ENCODE peak calls at places on chromosomes 11 and 22, in five cellular contexts. One of them, this sample, is unnamed.

GRCh38 chr11:104432981-104433380 is 269.0 kb upstream of the PDGFD start:
- DNase-seq in mesendoderm: no peak
- DNase-seq in ovary: no peak
- DNase-seq in thyroid gland: no peak
- DNase-seq in heart right ventricle: no peak
- DNase-seq in this sample: no peak

GRCh38 chr11:3867209-3868071 is 12.0 kb downstream of the STIM1 start:
- DNase-seq in mesendoderm: peak
- DNase-seq in thyroid gland: peak
- DNase-seq in ovary: no peak
- DNase-seq in heart right ventricle: peak
- DNase-seq in this sample: peak

GRCh38 chr11:721913-722811 is 16.1 kb downstream of the EPS8L2 start:
- DNase-seq in ovary: no peak
- DNase-seq in mesendoderm: no peak
- DNase-seq in thyroid gland: no peak
- DNase-seq in heart right ventricle: no peak
- DNase-seq in this sample: no peak

GRCh38 chr11:113201055-113201818 is 113.1 kb upstream of the TTC12 start:
- DNase-seq in heart right ventricle: no peak
- DNase-seq in mesendoderm: peak
- DNase-seq in ovary: no peak
- DNase-seq in thyroid gland: no peak
- DNase-seq in this sample: peak

GRCh38 chr22:23242473-23243001 is 62.2 kb downstream of the BCR start:
- DNase-seq in mesendoderm: peak
- DNase-seq in thyroid gland: no peak
- DNase-seq in ovary: no peak
- DNase-seq in heart right ventricle: no peak
- DNase-seq in this sample: no peak

GRCh38 chr22:22692707-22693530 is 48.5 kb downstream of the GGTLC2 start:
- DNase-seq in ovary: peak
- DNase-seq in heart right ventricle: peak
- DNase-seq in thyroid gland: peak
- DNase-seq in mesendoderm: peak
- DNase-seq in this sample: peak

GRCh38 chr11:126781942-126782341 is 218.6 kb downstream of the KIRREL3 start:
- DNase-seq in thyroid gland: no peak
- DNase-seq in mesendoderm: peak
- DNase-seq in ovary: no peak
- DNase-seq in heart right ventricle: no peak
- DNase-seq in this sample: no peak

GRCh38 chr11:102614485-102614884 is 10.6 kb downstream of the MMP20 start:
- DNase-seq in heart right ventricle: no peak
- DNase-seq in ovary: no peak
- DNase-seq in mesendoderm: peak
- DNase-seq in thyroid gland: no peak
- DNase-seq in this sample: no peak

GRCh38 chr11:279966-280761 is 2.0 kb downstream of the NLRP6 start:
- DNase-seq in heart right ventricle: peak
- DNase-seq in mesendoderm: no peak
- DNase-seq in thyroid gland: peak
- DNase-seq in ovary: peak
- DNase-seq in this sample: no peak

GRCh38 chr22:20111045-20111688 is 4.7 kb upstream of the RANBP1 start:
- DNase-seq in heart right ventricle: peak
- DNase-seq in thyroid gland: no peak
- DNase-seq in mesendoderm: peak
- DNase-seq in ovary: no peak
- DNase-seq in this sample: no peak

GRCh38 chr11:44942029-44942710 is 8.5 kb downstream of the TP53I11 start:
- DNase-seq in thyroid gland: no peak
- DNase-seq in mesendoderm: no peak
- DNase-seq in ovary: no peak
- DNase-seq in heart right ventricle: no peak
- DNase-seq in this sample: no peak

GRCh38 chr11:123672568-123672967 is 18.1 kb upstream of the SCN3B start:
- DNase-seq in thyroid gland: no peak
- DNase-seq in heart right ventricle: no peak
- DNase-seq in ovary: no peak
- DNase-seq in mesendoderm: no peak
- DNase-seq in this sample: no peak

GRCh38 chr11:14029971-14030531 is 67.5 kb downstream of the SPON1 start:
- DNase-seq in mesendoderm: no peak
- DNase-seq in ovary: peak
- DNase-seq in heart right ventricle: peak
- DNase-seq in thyroid gland: peak
- DNase-seq in this sample: peak

GRCh38 chr11:13009476-13009920 is 382 bp downstream of the RASSF10 start:
- DNase-seq in heart right ventricle: no peak
- DNase-seq in mesendoderm: no peak
- DNase-seq in ovary: no peak
- DNase-seq in thyroid gland: no peak
- DNase-seq in this sample: no peak

GRCh38 chr11:68340784-68341556 is 28.6 kb downstream of the LRP5 start:
- DNase-seq in heart right ventricle: no peak
- DNase-seq in ovary: no peak
- DNase-seq in thyroid gland: no peak
- DNase-seq in mesendoderm: no peak
- DNase-seq in this sample: no peak

GRCh38 chr11:70596091-70596490 is 197.8 kb downstream of the CTTN start:
- DNase-seq in ovary: no peak
- DNase-seq in mesendoderm: no peak
- DNase-seq in thyroid gland: no peak
- DNase-seq in heart right ventricle: no peak
- DNase-seq in this sample: no peak

GRCh38 chr11:46826310-46827044 is 19.6 kb downstream of the CKAP5 start:
- DNase-seq in mesendoderm: peak
- DNase-seq in heart right ventricle: peak
- DNase-seq in ovary: peak
- DNase-seq in thyroid gland: peak
- DNase-seq in this sample: peak

GRCh38 chr22:48354082-48354481 is 1473.6 kb downstream of the BRD1 start:
- DNase-seq in mesendoderm: no peak
- DNase-seq in thyroid gland: no peak
- DNase-seq in heart right ventricle: no peak
- DNase-seq in ovary: no peak
- DNase-seq in this sample: no peak

DNA sequence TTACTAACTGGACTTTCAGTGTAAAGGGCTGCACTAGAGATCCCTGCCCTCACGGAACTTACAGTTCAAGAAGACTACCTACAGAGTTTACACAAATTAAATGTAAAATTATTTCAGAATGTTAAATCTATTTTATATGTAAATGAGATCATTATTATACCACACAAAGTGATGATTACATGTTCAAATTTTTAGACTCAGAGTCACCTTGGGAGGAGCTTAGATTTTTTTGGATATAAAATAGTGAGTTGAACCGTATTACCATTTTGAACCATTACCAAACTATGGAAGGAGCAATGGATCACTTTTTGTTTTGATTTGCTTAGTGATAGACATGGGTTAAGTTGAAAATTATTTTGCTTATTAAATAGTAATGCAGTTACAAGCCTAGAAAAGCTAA is 1.6 kb downstream of the IPO7 start:
- DNase-seq in heart right ventricle: no peak
- DNase-seq in ovary: no peak
- DNase-seq in thyroid gland: no peak
- DNase-seq in mesendoderm: no peak
- DNase-seq in this sample: no peak
- H3K27ac ChIP-seq in heart right ventricle: no peak
- H3K27ac ChIP-seq in ovary: no peak
- H3K27ac ChIP-seq in thyroid gland: no peak
- H3K27ac ChIP-seq in mesendoderm: no peak
- H3K27ac ChIP-seq in this sample: no peak

GRCh38 chr22:40463017-40463631 is 92.7 kb downstream of the SGSM3 start:
- DNase-seq in ovary: no peak
- DNase-seq in mesendoderm: no peak
- DNase-seq in thyroid gland: no peak
- DNase-seq in heart right ventricle: no peak
- DNase-seq in this sample: no peak
- H3K4me3 ChIP-seq in ovary: no peak
- H3K4me3 ChIP-seq in mesendoderm: no peak
- H3K4me3 ChIP-seq in thyroid gland: no peak
- H3K4me3 ChIP-seq in heart right ventricle: no peak
- H3K4me3 ChIP-seq in this sample: no peak

DNA sequence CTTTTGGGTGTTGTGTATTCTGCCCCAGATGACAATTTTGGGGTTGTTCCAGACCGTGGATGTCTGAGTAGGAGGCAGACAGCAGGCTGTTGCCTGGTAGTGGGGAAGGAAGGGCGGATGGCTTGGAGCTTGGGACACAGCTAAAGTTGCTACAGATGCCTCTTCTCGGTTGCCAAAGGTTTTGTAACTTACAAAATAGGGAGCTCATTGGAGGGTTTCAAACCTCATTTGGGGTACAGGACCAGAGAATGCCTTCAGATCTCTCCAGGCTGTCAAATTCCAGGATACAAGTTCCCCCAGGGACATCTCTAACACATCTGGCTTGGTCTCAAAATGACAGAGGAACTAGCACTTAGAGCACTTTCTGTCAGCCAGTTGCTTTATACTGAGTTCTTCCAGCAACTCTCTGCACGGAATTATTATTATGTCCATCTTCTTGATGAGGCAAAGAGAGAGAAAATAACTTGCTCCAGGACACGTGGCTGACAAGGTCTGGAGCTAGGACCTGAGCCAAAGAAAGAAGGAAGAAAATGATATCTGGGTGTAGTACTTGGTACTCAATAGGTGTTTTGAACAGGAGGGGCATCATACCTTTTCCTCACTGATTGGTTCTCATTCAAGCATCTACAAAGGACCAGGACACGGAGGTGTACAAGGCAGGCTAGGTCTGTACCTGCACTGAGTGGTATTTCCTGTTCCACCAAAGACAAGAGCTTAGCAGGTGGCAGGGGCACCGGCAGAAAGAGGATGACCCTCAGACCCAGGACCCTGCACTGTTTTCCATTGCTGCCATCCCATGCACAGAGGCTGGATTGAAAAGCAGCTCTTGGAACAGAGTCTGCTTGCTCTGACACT is 55.9 kb downstream of the SLC1A2 start:
- DNase-seq in ovary: no peak
- DNase-seq in thyroid gland: no peak
- DNase-seq in mesendoderm: no peak
- DNase-seq in heart right ventricle: no peak
- DNase-seq in this sample: no peak
- H3K27ac ChIP-seq in ovary: no peak
- H3K27ac ChIP-seq in thyroid gland: peak
- H3K27ac ChIP-seq in mesendoderm: no peak
- H3K27ac ChIP-seq in heart right ventricle: no peak
- H3K27ac ChIP-seq in this sample: no peak

GRCh38 chr11:33040862-33041453 is 1.6 kb downstream of the TCP11L1 start:
- DNase-seq in thyroid gland: no peak
- DNase-seq in mesendoderm: peak
- DNase-seq in heart right ventricle: no peak
- DNase-seq in ovary: no peak
- DNase-seq in this sample: no peak
- H3K4me3 ChIP-seq in thyroid gland: no peak
- H3K4me3 ChIP-seq in mesendoderm: no peak
- H3K4me3 ChIP-seq in heart right ventricle: no peak
- H3K4me3 ChIP-seq in ovary: no peak
- H3K4me3 ChIP-seq in this sample: no peak

DNA sequence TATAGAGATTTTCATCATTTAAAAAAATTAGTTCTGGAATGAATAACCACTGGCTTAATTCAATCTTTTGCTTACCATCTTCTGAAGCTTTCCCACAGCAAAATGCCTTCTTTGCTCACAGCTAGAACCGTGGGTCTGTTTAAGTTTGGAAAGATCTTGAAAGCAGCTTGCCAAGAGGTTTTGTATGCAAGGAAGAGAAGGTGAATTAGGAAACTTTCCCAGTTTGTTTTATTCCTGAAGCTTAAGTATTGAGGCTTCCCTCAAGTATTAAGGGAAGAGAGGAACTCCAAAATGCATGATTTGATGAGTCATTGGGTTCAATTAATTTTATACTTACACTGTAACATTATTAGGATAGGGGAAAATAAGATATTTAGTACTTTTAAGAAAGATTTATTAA is 1.9 kb upstream of the ARHGEF12 start:
- DNase-seq in thyroid gland: no peak
- DNase-seq in heart right ventricle: no peak
- DNase-seq in ovary: no peak
- DNase-seq in mesendoderm: no peak
- DNase-seq in this sample: no peak
- H3K27ac ChIP-seq in thyroid gland: peak
- H3K27ac ChIP-seq in heart right ventricle: no peak
- H3K27ac ChIP-seq in ovary: no peak
- H3K27ac ChIP-seq in mesendoderm: no peak
- H3K27ac ChIP-seq in this sample: no peak